ENCODE peak calls at places on chromosomes 5 and 9, in five cellular contexts. G is K562, Q is SK-N-SH, D is IMR-90, V is GM12878. B is an unnamed sample. For H3K9me3, the result is how much of the 10 kb centered on the place peaks cover.

GRCh38 chr5:135999396-136000139 is 29.2 kb upstream of the TGFBI start:
- DNase-seq in G (no peak), Q (no peak), D (peak), V (no peak), B (no peak)

GRCh38 chr9:127140842-127141675 is 18.6 kb upstream of the ANGPTL2 start:
- DNase-seq in G (no peak), Q (no peak), D (no peak), V (no peak), B (no peak)

GRCh38 chr9:118644066-118644465 is 725.2 kb downstream of the BRINP1 start:
- DNase-seq in G (no peak), Q (no peak), D (no peak), V (no peak), B (no peak)

GRCh38 chr5:30607301-30607700 is 586.2 kb upstream of the CDH6 start:
- DNase-seq in G (no peak), Q (no peak), D (no peak), V (no peak), B (no peak)

GRCh38 chr9:135898634-135899407 is 8.5 kb downstream of the CAMSAP1 start:
- DNase-seq in G (no peak), Q (no peak), D (peak), V (no peak), B (no peak)

GRCh38 chr9:35664531-35665470 is at the start of gene ARHGEF39:
- DNase-seq in G (peak), Q (peak), D (peak), V (no peak), B (peak)

GRCh38 chr5:176814836-176815438 is 4.6 kb downstream of the UNC5A start:
- DNase-seq in G (no peak), Q (no peak), D (no peak), V (no peak), B (no peak)

GRCh38 chr9:14433841-14434511 is 120.0 kb upstream of the NFIB start:
- DNase-seq in G (no peak), Q (no peak), D (peak), V (no peak), B (peak)

GRCh38 chr5:116361171-116361967 is 213.3 kb downstream of the SEMA6A start:
- DNase-seq in G (no peak), Q (peak), D (no peak), V (no peak), B (no peak)

GRCh38 chr5:115939059-115939458 is 23.2 kb upstream of the LVRN start:
- DNase-seq in G (no peak), Q (no peak), D (no peak), V (no peak), B (no peak)

GRCh38 chr5:162214551-162214950 is 147.0 kb downstream of the GABRG2 start:
- DNase-seq in G (no peak), Q (no peak), D (no peak), V (no peak), B (no peak)

GRCh38 chr5:162209005-162209605 is 141.5 kb downstream of the GABRG2 start:
- DNase-seq in G (no peak), Q (peak), D (no peak), V (peak), B (peak)
- TF ChIP-seq RCOR1 in G (no peak), Q (no peak), D (no peak), V (no peak), B (no peak)

DNA sequence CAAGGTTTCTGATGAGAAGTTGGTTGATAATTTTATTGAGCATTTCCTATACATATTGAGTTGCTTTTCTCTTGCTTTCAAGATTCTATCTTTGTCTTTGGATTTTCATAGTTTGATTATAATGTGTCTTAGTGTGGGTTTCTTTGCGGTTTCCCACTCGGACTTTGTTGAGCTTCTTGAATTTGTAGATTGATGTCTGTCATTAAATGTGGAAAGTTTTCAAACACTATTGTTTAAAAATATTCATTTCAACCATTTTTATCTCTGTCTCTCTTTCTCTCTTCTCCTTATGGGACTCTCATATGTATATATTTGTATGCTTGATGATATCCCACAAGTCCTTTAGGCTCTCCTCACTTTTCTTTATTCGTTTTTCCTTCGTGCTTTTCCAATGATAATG is 18.5 kb upstream of the PCDHA1 start:
- DNase-seq in G (no peak), Q (no peak), D (no peak), V (no peak), B (no peak)
- H3K9me3 ChIP-seq in G (under half), Q (under half), D (under half), V (under half), B (half or more)

GRCh38 chr5:133927616-133928180 is 40.7 kb downstream of the C5orf15 start:
- DNase-seq in G (no peak), Q (no peak), D (no peak), V (no peak), B (no peak)

GRCh38 chr5:133928690-133929393 is 39.6 kb downstream of the C5orf15 start:
- DNase-seq in G (no peak), Q (no peak), D (no peak), V (no peak), B (no peak)

GRCh38 chr5:133926489-133926878 is 41.9 kb downstream of the C5orf15 start:
- DNase-seq in G (no peak), Q (no peak), D (no peak), V (no peak), B (no peak)

GRCh38 chr5:133925866-133926488 is 42.4 kb downstream of the C5orf15 start:
- DNase-seq in G (no peak), Q (no peak), D (peak), V (no peak), B (no peak)

DNA sequence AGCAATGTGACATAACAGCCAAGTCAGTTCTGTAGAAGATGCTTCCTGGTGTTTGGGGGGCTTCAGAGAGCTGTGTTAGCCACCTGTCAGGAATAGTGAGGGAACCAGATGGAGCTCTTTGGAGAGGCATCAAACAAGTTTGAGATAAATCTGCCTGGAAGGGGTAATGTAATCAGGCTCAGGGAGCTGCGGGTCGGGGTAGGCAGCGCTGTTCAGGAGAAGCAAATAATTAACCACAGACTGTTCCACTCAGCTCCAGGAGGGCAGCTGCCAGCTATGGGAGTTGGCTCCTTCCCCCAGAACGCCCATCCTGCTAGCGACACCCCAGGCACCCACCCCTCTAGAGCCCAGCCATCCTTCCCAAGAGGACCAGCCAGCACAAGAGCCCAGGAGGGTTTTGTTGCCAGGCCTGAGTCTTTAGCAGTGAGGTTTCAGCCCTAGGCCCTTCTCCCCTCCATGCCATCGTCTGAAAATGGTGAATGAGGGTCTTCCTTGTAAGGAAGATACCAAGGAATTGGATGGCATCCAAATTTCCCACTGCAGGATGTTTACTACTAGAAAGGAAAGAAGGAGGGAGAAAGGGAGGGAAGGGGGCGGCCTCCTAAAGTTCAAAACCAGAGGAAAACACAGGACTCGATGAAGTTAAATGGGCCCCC is 41.3 kb downstream of the C5orf15 start:
- DNase-seq in G (no peak), Q (peak), D (no peak), V (no peak), B (peak)
- TF ChIP-seq RCOR1 in G (no peak), Q (peak), D (no peak), V (no peak), B (no peak)

DNA sequence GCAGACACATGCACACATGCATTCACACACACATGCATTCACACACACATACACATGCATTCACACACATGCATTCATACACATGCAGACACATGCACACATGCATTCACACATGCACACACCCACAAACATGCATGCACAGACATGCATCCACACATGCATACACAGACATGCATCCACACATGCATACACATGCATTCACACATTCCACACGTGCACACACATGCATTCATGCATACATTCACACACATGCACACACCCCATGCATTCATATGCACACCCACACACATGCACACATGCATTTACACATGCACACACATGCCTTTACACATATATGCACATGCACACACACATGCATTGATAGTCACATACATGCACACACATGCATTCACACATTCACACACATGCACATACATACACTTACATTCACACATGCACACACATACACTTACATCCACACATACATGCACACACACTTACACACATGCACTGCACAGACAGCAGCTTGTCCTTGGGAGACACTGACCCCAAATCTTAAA is 106.4 kb downstream of the COL5A1 start:
- DNase-seq in G (no peak), Q (no peak), D (no peak), V (no peak), B (no peak)
- H3K9me3 ChIP-seq in G (under half), Q (under half), D (under half), V (under half), B (under half)

GRCh38 chr5:91076138-91076537 is 307.0 kb downstream of the ARRDC3 start:
- DNase-seq in G (no peak), Q (no peak), D (peak), V (no peak), B (no peak)
- TF ChIP-seq RCOR1 in G (no peak), Q (no peak), D (no peak), V (no peak), B (no peak)

DNA sequence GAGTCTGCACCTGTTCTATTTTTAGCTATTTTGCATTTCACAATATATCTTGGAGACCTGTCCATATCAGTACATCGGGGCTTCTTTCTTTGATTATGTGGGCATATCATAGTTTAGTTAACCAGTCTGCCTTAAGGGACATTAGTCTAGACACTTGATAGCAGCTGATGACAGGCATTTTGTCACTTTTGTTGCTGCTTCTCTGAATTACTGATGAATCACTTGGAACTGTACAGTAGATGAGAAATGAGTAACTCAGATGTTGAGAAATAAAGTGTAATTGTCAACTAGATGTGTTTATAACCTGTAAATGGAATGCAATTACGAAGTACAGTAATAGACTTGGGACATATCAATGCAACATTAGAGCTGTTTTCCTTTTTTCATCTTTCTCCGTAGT is 7.1 kb downstream of the ZFP2 start:
- DNase-seq in G (no peak), Q (no peak), D (no peak), V (no peak), B (no peak)
- H3K9me3 ChIP-seq in G (under half), Q (under half), D (under half), V (under half), B (half or more)

GRCh38 chr5:132059043-132059695 is 1.3 kb upstream of the IL3 start:
- DNase-seq in G (no peak), Q (peak), D (no peak), V (no peak), B (no peak)

GRCh38 chr5:132055808-132056609 is 4.4 kb upstream of the IL3 start:
- DNase-seq in G (no peak), Q (peak), D (no peak), V (no peak), B (no peak)

GRCh38 chr5:132058646-132059042 is 1.8 kb upstream of the IL3 start:
- DNase-seq in G (no peak), Q (peak), D (no peak), V (no peak), B (no peak)

GRCh38 chr5:132056610-132057497 is 3.6 kb upstream of the IL3 start:
- DNase-seq in G (no peak), Q (peak), D (no peak), V (no peak), B (no peak)

DNA sequence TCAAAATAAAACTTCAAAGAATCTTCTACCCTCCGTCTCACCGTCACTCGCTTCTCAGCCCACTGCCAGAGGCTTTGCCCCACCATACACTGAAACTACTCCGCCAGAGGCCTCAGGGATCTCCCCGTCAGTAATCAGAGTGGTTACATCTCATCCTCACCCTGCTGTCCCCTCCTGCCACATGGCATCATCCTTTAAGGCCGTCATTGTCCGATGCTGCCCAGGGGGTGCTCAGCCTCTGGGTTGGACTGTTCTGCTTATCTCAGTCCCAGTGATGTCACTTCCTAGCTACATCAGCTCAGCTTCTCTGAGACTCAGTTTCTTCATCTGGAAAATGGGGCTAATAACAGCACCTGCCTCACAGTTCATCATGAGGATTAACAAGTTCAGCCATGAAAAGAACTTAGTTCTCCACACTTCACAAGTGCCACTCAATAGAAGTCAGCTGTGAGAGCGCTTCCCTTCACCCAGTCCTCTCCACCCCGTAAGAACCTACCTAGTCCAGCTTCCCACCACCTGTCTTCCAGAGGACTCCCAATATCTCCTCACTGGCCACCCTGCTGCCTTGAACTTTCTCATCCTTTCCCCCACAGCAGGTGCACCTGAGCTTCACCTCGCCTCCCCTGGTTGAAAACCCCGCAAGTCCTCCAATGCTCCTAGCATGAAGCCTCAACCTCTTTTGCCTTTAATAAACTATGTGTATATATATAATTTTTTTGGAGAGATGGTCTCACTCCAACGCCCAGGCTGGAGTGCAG is 2.8 kb upstream of the IL3 start:
- DNase-seq in G (no peak), Q (peak), D (no peak), V (no peak), B (no peak)
- TF ChIP-seq RCOR1 in G (no peak), Q (no peak), D (no peak), V (no peak), B (no peak)

GRCh38 chr9:138101444-138102234 is 224.1 kb downstream of the CACNA1B start:
- DNase-seq in G (no peak), Q (peak), D (no peak), V (no peak), B (no peak)
- H3K9me3 ChIP-seq in G (under half), Q (under half), D (half or more), V (under half), B (under half)

GRCh38 chr5:132489051-132489770 is 1.4 kb downstream of the IRF1 start:
- DNase-seq in G (peak), Q (no peak), D (no peak), V (no peak), B (no peak)

GRCh38 chr5:132490484-132491367 is at the start of gene IRF1:
- DNase-seq in G (peak), Q (peak), D (peak), V (no peak), B (peak)

GRCh38 chr5:132491368-132492364 is 1.1 kb upstream of the IRF1 start:
- DNase-seq in G (no peak), Q (no peak), D (no peak), V (no peak), B (no peak)

GRCh38 chr5:132488590-132488989 is 2.0 kb downstream of the IRF1 start:
- DNase-seq in G (no peak), Q (no peak), D (no peak), V (no peak), B (no peak)

DNA sequence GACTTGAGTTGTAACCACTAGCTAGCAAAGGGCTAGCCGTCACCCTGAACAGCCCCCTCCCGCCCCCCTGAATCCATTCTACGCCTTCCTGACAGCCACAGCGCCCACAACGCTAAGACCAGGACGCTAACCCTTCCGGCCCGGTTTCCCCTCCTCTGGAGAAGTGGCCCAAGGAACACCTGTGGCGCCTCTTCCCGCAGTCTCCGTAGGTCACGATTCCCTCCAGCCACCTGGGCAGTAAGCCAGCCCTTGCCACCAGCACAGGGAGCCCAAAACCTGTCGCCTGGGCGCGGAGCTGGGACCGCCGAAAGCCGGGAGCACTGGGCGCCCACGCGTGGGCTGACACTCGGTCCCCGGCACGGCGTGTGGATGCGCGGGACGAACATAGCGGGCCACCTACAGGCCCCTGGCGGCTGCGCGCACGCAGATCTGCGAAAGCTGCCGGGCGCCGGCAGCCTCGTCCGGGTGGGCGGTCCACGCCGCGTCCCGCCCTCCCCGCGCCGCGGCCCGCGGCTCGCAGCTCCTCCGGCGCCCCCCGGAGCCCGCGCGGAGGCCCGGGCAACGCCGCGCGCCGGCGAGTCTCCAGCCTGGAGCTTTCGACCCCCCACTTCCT is 596 bp downstream of the IRF1 start:
- DNase-seq in G (peak), Q (peak), D (peak), V (no peak), B (peak)
- TF ChIP-seq RCOR1 in G (no peak), Q (no peak), D (no peak), V (no peak), B (no peak)

DNA sequence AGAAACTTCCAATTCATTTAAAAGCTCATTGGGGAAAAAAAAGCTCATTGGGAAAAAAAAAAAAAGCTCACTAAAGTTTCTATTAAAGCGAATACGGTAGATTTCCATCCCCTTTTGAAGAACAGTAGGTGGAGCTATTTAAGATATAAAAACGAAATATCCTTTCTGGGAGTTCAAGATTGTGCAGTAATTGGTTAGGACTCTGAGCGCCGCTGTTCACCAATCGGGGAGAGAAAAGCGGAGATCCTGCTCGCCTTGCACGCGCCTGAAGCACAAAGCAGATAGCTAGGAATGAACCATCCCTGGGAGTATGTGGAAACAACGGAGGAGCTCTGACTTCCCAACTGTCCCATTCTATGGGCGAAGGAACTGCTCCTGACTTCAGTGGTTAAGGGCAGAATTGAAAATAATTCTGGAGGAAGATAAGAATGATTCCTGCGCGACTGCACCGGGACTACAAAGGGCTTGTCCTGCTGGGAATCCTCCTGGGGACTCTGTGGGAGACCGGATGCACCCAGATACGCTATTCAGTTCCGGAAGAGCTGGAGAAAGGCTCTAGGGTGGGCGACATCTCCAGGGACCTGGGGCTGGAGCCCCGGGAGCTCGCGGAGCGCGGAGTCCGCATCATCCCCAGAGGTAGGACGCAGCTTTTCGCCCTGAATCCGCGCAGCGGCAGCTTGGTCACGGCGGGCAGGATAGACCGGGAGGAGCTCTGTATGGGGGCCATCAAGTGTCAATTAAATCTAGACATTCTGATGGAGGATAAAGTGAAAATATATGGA is at the start of gene PCDHGA12:
- DNase-seq in G (peak), Q (no peak), D (peak), V (peak), B (peak)
- H3K9me3 ChIP-seq in G (under half), Q (under half), D (under half), V (under half), B (half or more)

B was measured in A549.